ENCODE peak calls at places on chromosomes 13 and 19, in four cellular contexts. M, Z, H and E are unnamed samples.

GRCh38 chr13:110382229-110382628 is 75.1 kb downstream of the COL4A2 start:
- DNase-seq in M (no peak), H (no peak), Z (no peak), E (no peak)

GRCh38 chr13:97112451-97113152 is 109.5 kb upstream of the MBNL2 start:
- DNase-seq in Z (no peak), M (no peak), H (no peak), E (no peak)

GRCh38 chr19:17719730-17720486 is 628 bp downstream of the MAP1S start:
- DNase-seq in M (peak; percentile 15), H (peak; percentile 59), Z (no peak), E (no peak)

GRCh38 chr13:59360108-59360507 is 803.6 kb downstream of the DIAPH3 start:
- DNase-seq in H (no peak), M (peak; percentile 48), Z (no peak), E (peak; percentile 26)

GRCh38 chr19:6038634-6039405 is 60.9 kb upstream of the RANBP3 start:
- DNase-seq in M (peak; percentile 85), H (peak; percentile 39), Z (no peak), E (no peak)

GRCh38 chr13:25095862-25096453 is at the start of gene PABPC3:
- DNase-seq in H (no peak), M (no peak), Z (no peak), E (no peak)

GRCh38 chr19:13095934-13096890 is 6.4 kb downstream of the LYL1 start:
- DNase-seq in Z (no peak), H (no peak), M (no peak), E (no peak)

GRCh38 chr13:98626298-98626940 is 49.5 kb upstream of the STK24 start:
- DNase-seq in H (no peak), M (no peak), Z (no peak), E (no peak)

GRCh38 chr19:54017266-54017665 is 25.8 kb downstream of the CACNG6 start:
- DNase-seq in H (no peak), M (no peak), Z (no peak), E (no peak)

GRCh38 chr19:39052243-39052746 is 19.9 kb upstream of the FBXO27 start:
- DNase-seq in Z (no peak), M (peak; percentile 81), H (peak; percentile 57), E (peak; percentile 27)

GRCh38 chr19:58275564-58275963 is 3.2 kb upstream of the ZNF8 start:
- DNase-seq in M (no peak), Z (no peak), H (no peak), E (no peak)
- H3K4me3 ChIP-seq in M (no peak overlapping the region), Z (no peak overlapping the region), H (no peak overlapping the region), E (no peak overlapping the region)

DNA sequence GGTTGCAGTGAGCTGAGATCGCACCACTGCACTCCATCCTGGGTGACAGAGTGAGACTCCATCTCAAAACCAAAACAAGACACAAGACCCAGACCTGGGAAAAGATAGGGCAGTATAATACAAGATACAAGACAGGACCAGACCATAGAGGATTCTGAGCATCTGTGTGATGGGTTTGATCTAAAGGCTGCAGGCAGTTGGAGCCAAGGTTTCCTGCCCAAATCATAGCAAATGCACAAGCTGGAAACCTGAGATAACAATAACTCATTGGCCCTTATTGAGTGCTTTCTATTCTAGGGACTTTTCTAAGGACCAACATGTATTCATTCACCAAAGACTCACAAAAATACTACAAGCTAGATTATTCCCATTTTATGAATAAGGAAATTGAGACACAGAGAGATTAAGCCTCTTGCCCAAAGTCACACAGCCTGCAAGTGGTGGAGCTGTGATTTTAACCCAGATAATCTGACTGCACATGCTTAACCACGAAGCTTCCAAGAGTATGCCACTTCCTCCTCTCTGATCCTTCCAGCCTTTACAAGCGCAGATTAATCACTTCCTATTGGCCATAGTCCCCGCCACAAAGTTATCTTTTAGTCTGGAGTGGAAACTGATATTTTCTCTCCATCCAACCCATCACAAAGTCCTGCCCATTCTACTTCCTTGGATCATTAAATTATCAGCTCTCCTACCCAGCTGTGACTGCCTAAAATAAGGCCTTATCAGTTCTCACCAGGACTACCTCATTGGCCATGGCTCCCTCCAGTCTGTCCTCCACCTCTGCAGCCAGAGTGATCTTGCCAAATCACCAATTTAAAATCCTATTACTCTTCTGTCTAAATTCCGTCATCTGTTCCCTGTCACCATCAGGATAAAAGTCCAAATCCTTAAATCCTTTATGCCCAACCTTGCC is 147.2 kb downstream of the FLT1 start:
- DNase-seq in M (no peak), H (no peak), Z (no peak), E (peak; percentile 84)
- H3K4me3 ChIP-seq in M (no peak overlapping the region), H (no peak overlapping the region), Z (no peak overlapping the region), E (no peak overlapping the region)

GRCh38 chr19:40238775-40239174 is 12.3 kb upstream of the CCNP start:
- DNase-seq in H (no peak), Z (no peak), M (no peak), E (no peak)
- H3K4me3 ChIP-seq in H (no peak overlapping the region), Z (no peak overlapping the region), M (no peak overlapping the region), E (no peak overlapping the region)

DNA sequence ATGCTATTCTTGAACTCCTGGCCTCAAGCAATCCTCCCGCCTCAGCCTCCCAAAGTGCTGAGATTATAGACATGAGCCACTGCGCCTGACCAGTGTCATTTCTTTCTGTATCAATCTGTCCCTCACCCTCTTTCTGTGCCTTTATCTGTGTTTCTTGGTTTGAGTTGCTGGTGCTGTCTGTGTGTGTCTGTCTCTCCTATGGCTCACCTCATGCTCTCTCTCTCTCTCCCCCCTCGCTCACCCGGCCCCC is 9.9 kb downstream of the IRF2BP1 start:
- DNase-seq in Z (no peak), M (peak; percentile 40), H (no peak), E (no peak)
- H3K4me3 ChIP-seq in Z (no peak overlapping the region), M (no peak overlapping the region), H (peak overlapping the region; percentile 43), E (no peak overlapping the region)

GRCh38 chr19:56071151-56071550 is 49.9 kb downstream of the ZNF787 start:
- DNase-seq in H (no peak), Z (no peak), M (peak; percentile 50), E (no peak)

GRCh38 chr19:56069642-56070041 is 51.5 kb downstream of the ZNF787 start:
- DNase-seq in Z (no peak), H (no peak), M (no peak), E (no peak)

DNA sequence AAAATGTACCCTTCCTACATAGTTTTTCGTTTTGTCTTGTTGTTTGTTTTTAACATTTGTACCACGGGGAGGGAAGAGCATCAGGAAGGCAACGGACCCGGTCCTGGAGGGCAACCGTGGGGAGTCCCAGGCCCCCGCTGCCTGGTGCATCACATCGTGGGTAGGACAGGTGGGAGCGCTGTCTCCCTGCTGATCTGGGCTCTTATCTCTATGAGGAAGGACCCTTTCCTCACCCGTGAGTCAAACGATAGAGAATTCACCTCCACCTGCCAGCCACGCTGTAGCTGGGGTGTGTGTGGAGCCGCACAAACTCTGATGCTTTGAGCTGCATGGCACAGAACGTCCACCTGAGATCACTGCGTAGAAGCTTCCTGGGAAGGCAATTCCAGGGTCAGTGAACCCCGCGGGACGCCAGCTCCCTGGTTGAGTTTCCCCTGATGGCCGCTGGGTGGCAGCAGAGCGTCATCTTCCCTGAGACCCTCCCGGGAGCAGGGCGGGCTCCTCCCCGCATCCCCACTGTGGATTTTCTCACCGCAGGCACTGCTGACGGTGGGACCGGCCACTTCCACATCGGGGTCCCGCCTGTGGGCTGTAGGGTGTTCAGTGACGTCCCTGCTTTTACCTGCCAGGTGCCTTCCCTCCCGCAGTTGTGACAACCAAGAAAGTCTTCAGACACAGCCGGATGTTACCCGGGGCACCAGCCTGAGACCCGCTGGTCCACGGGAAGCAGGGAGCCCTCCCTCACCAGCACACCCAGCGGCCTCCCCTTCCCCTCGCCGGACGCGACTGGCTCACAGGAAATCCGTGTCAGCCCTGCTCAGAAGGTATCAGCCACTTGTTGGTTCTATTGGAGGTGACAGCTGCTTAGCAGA is 54.7 kb downstream of the ZNF787 start:
- DNase-seq in Z (no peak), M (peak; percentile 59), H (peak; percentile 74), E (peak; percentile 17)
- H3K4me3 ChIP-seq in Z (peak overlapping the region; percentile 34), M (peak overlapping the region; percentile 44), H (peak overlapping the region; percentile 26), E (peak overlapping the region; percentile 39)

GRCh38 chr13:35699181-35699580 is 222.7 kb upstream of the MAB21L1 start:
- DNase-seq in Z (no peak), H (no peak), M (no peak), E (no peak)
- H3K4me3 ChIP-seq in Z (no peak overlapping the region), H (no peak overlapping the region), M (no peak overlapping the region), E (no peak overlapping the region)

GRCh38 chr19:49064029-49064629 is 489 bp downstream of the NTF4 start:
- DNase-seq in M (no peak), H (no peak), Z (no peak), E (no peak)
- H3K4me3 ChIP-seq in M (no peak overlapping the region), H (peak overlapping the region; percentile 50), Z (peak overlapping the region; percentile 32), E (no peak overlapping the region)